ENCODE peak calls at places on chromosome 13, in four cellular contexts. One of them, this sample, is unnamed.

GRCh38 chr13:33310245-33311038 is 24.9 kb upstream of the STARD13 start:
- DNase-seq in adipocyte: no peak
- DNase-seq in CD4-positive, alpha-beta memory T cell: no peak
- DNase-seq in naive thymus-derived CD4-positive, alpha-beta T cell: no peak
- DNase-seq in this sample: no peak

GRCh38 chr13:51944428-51944827 is 66.8 kb downstream of the ATP7B start:
- DNase-seq in adipocyte: no peak
- DNase-seq in CD4-positive, alpha-beta memory T cell: no peak
- DNase-seq in naive thymus-derived CD4-positive, alpha-beta T cell: no peak
- DNase-seq in this sample: no peak

GRCh38 chr13:59494560-59494970 is 669.2 kb downstream of the DIAPH3 start:
- DNase-seq in adipocyte: peak; percentile 67
- DNase-seq in CD4-positive, alpha-beta memory T cell: no peak
- DNase-seq in naive thymus-derived CD4-positive, alpha-beta T cell: no peak
- DNase-seq in this sample: peak; percentile 93

GRCh38 chr13:75771818-75772217 is 135.7 kb downstream of the LMO7 start:
- DNase-seq in adipocyte: peak; percentile 82
- DNase-seq in CD4-positive, alpha-beta memory T cell: no peak
- DNase-seq in naive thymus-derived CD4-positive, alpha-beta T cell: no peak
- DNase-seq in this sample: peak; percentile 91

GRCh38 chr13:47679391-47679790 is 321.7 kb downstream of the SUCLA2 start:
- DNase-seq in adipocyte: no peak
- DNase-seq in CD4-positive, alpha-beta memory T cell: no peak
- DNase-seq in naive thymus-derived CD4-positive, alpha-beta T cell: no peak
- DNase-seq in this sample: peak; percentile 61

GRCh38 chr13:22893149-22893548 is 287.6 kb upstream of the SGCG start:
- DNase-seq in adipocyte: no peak
- DNase-seq in CD4-positive, alpha-beta memory T cell: no peak
- DNase-seq in naive thymus-derived CD4-positive, alpha-beta T cell: no peak
- DNase-seq in this sample: no peak

GRCh38 chr13:79085021-79085420 is 321.0 kb downstream of the RBM26 start:
- DNase-seq in adipocyte: no peak
- DNase-seq in CD4-positive, alpha-beta memory T cell: no peak
- DNase-seq in naive thymus-derived CD4-positive, alpha-beta T cell: no peak
- DNase-seq in this sample: no peak

GRCh38 chr13:73303858-73304257 is 245.1 kb downstream of the KLF5 start:
- DNase-seq in adipocyte: no peak
- DNase-seq in CD4-positive, alpha-beta memory T cell: no peak
- DNase-seq in naive thymus-derived CD4-positive, alpha-beta T cell: no peak
- DNase-seq in this sample: peak; percentile 62

GRCh38 chr13:102555914-102556553 is 40.8 kb upstream of the TPP2 start:
- DNase-seq in adipocyte: peak; percentile 68
- DNase-seq in CD4-positive, alpha-beta memory T cell: no peak
- DNase-seq in naive thymus-derived CD4-positive, alpha-beta T cell: peak; percentile 35
- DNase-seq in this sample: peak; percentile 10

GRCh38 chr13:54383604-54384003 is 1355.0 kb downstream of the OLFM4 start:
- DNase-seq in adipocyte: no peak
- DNase-seq in CD4-positive, alpha-beta memory T cell: no peak
- DNase-seq in naive thymus-derived CD4-positive, alpha-beta T cell: no peak
- DNase-seq in this sample: no peak

GRCh38 chr13:21149568-21149967 is 26.8 kb downstream of the SKA3 start:
- DNase-seq in adipocyte: no peak
- DNase-seq in CD4-positive, alpha-beta memory T cell: no peak
- DNase-seq in naive thymus-derived CD4-positive, alpha-beta T cell: no peak
- DNase-seq in this sample: peak; percentile 31

GRCh38 chr13:45368571-45368970 is 27.6 kb upstream of the TPT1 start:
- DNase-seq in adipocyte: no peak
- DNase-seq in CD4-positive, alpha-beta memory T cell: no peak
- DNase-seq in naive thymus-derived CD4-positive, alpha-beta T cell: no peak
- DNase-seq in this sample: no peak

GRCh38 chr13:35278917-35279316 is 197.6 kb downstream of the MAB21L1 start:
- DNase-seq in adipocyte: no peak
- DNase-seq in CD4-positive, alpha-beta memory T cell: no peak
- DNase-seq in naive thymus-derived CD4-positive, alpha-beta T cell: no peak
- DNase-seq in this sample: no peak

GRCh38 chr13:54162069-54162468 is 1133.5 kb downstream of the OLFM4 start:
- DNase-seq in adipocyte: no peak
- DNase-seq in CD4-positive, alpha-beta memory T cell: no peak
- DNase-seq in naive thymus-derived CD4-positive, alpha-beta T cell: no peak
- DNase-seq in this sample: no peak

GRCh38 chr13:75384881-75385707 is 96.9 kb downstream of the TBC1D4 start:
- DNase-seq in adipocyte: no peak
- DNase-seq in CD4-positive, alpha-beta memory T cell: no peak
- DNase-seq in naive thymus-derived CD4-positive, alpha-beta T cell: no peak
- DNase-seq in this sample: no peak

GRCh38 chr13:108957369-108958012 is 328.1 kb downstream of the MYO16 start:
- DNase-seq in adipocyte: peak; percentile 85
- DNase-seq in CD4-positive, alpha-beta memory T cell: no peak
- DNase-seq in naive thymus-derived CD4-positive, alpha-beta T cell: no peak
- DNase-seq in this sample: peak; percentile 83

GRCh38 chr13:105144020-105144419 is 1391.4 kb downstream of the EFNB2 start:
- DNase-seq in adipocyte: no peak
- DNase-seq in CD4-positive, alpha-beta memory T cell: no peak
- DNase-seq in naive thymus-derived CD4-positive, alpha-beta T cell: no peak
- DNase-seq in this sample: no peak

GRCh38 chr13:105135852-105136251 is 1399.6 kb downstream of the EFNB2 start:
- DNase-seq in adipocyte: peak; percentile 52
- DNase-seq in CD4-positive, alpha-beta memory T cell: no peak
- DNase-seq in naive thymus-derived CD4-positive, alpha-beta T cell: no peak
- DNase-seq in this sample: peak; percentile 41

GRCh38 chr13:105139048-105139379 is 1396.4 kb downstream of the EFNB2 start:
- DNase-seq in adipocyte: no peak
- DNase-seq in CD4-positive, alpha-beta memory T cell: no peak
- DNase-seq in naive thymus-derived CD4-positive, alpha-beta T cell: no peak
- DNase-seq in this sample: no peak

GRCh38 chr13:105142556-105142955 is 1392.9 kb downstream of the EFNB2 start:
- DNase-seq in adipocyte: no peak
- DNase-seq in CD4-positive, alpha-beta memory T cell: no peak
- DNase-seq in naive thymus-derived CD4-positive, alpha-beta T cell: no peak
- DNase-seq in this sample: no peak

GRCh38 chr13:105139380-105140285 is 1395.8 kb downstream of the EFNB2 start:
- DNase-seq in adipocyte: no peak
- DNase-seq in CD4-positive, alpha-beta memory T cell: peak; percentile 67
- DNase-seq in naive thymus-derived CD4-positive, alpha-beta T cell: peak; percentile 66
- DNase-seq in this sample: no peak
- H3K4me3 ChIP-seq in adipocyte: peak overlapping the region; percentile 77
- H3K4me3 ChIP-seq in CD4-positive, alpha-beta memory T cell: peak overlapping the region; percentile 49
- H3K4me3 ChIP-seq in naive thymus-derived CD4-positive, alpha-beta T cell: peak overlapping the region; percentile 63
- H3K4me3 ChIP-seq in this sample: peak overlapping the region; percentile 46

DNA sequence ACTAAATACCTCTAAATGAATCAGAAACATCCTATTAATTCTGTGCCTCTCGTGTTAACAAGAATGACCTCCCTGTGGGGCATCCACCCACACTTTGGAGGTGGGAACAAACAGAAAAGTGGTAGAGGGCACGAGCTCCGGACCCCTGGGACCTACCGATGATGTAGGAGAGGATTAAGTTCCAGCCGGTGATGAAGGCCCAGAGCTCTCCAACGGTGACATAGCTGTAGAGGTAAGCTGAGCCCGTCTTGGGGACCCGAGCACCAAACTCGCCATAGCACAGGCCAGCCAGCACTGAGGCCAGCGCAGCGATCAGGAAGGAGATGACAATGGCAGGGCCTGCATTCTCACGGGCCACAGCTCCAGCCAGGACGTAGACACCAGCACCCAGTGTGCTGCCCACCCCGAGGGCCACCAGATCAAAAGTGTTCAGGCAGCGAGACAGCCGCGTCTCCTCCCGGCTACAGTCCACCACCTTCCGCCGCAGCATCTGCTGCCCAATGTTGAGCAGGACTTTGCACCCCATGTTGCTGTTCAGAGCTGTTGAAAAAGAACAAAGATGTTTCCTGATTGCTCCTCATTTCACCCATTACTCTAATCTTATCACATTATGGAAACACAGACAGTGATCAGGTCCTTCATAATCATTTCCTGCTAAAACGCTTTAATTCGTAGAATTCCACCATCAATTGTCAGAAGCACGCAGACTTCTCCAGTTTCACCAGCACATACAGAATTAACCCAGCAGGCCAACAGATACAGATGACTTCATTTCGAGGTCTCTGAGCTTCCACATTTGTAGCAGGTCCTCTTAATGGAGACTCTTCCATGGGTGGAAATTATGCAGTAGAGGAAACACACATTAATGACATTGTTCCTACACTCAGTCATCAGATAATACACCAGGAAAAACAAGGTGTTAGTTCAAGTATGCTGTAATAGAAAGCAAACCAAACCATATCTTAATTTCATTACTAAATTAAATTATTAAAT is 59.5 kb downstream of the SLC7A1 start:
- DNase-seq in adipocyte: no peak
- DNase-seq in CD4-positive, alpha-beta memory T cell: no peak
- DNase-seq in naive thymus-derived CD4-positive, alpha-beta T cell: no peak
- DNase-seq in this sample: peak; percentile 49
- H3K36me3 ChIP-seq in adipocyte: peaks cover 19% of the 10 kb centered on the region
- H3K36me3 ChIP-seq in CD4-positive, alpha-beta memory T cell: peaks cover 22% of the 10 kb centered on the region
- H3K36me3 ChIP-seq in naive thymus-derived CD4-positive, alpha-beta T cell: peaks cover 31% of the 10 kb centered on the region
- H3K36me3 ChIP-seq in this sample: peaks cover 25% of the 10 kb centered on the region

DNA sequence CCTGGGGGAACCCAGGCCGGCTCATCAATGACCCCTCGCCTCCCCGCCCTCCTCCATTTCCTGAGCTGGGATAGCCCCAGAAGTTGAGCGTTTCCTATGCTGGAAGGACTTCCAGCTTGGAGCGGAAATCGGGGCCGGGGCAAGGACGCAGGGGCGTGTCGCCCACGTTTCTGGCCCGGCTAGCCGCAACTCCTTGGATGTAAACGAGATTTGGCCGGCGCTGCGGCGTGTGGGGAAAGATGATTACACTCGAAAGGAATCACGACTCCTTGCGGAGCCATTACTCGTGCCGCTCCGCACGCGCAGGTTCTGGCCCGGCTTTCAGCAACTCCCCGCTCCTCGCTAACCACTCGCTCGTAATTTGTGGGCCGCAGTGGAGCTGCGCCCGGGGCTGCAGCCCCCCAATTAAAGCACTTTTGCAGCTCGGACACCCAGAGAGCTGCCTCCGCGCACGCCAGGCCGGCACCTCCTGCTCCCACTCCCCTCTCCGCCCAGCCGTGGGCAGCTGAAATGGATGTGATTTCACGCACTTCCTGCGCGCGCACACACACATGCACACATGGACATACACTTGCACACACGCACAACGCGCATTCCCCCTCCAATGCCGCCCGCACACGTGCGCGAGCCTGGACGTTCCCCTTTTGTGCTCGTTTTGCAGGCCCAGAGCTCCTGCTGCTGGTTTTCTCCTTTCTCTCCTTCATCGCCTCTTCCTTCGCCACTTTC is 15.7 kb downstream of the ZIC5 start:
- DNase-seq in adipocyte: peak; percentile 33
- DNase-seq in CD4-positive, alpha-beta memory T cell: no peak
- DNase-seq in naive thymus-derived CD4-positive, alpha-beta T cell: peak; percentile 14
- DNase-seq in this sample: peak; percentile 23
- H3K4me3 ChIP-seq in adipocyte: peak overlapping the region; percentile 69
- H3K4me3 ChIP-seq in CD4-positive, alpha-beta memory T cell: no peak overlapping the region
- H3K4me3 ChIP-seq in naive thymus-derived CD4-positive, alpha-beta T cell: peak overlapping the region; percentile 24
- H3K4me3 ChIP-seq in this sample: peak overlapping the region; percentile 41

GRCh38 chr13:113001251-113002140 is 32.5 kb downstream of the MCF2L start:
- DNase-seq in adipocyte: peak; percentile 31
- DNase-seq in CD4-positive, alpha-beta memory T cell: no peak
- DNase-seq in naive thymus-derived CD4-positive, alpha-beta T cell: no peak
- DNase-seq in this sample: peak; percentile 4
- H3K36me3 ChIP-seq in adipocyte: no peaks in the 10 kb centered on the region
- H3K36me3 ChIP-seq in CD4-positive, alpha-beta memory T cell: no peaks in the 10 kb centered on the region
- H3K36me3 ChIP-seq in naive thymus-derived CD4-positive, alpha-beta T cell: no peaks in the 10 kb centered on the region
- H3K36me3 ChIP-seq in this sample: no peaks in the 10 kb centered on the region

GRCh38 chr13:57739089-57739488 is 107.5 kb downstream of the PCDH17 start:
- DNase-seq in adipocyte: no peak
- DNase-seq in CD4-positive, alpha-beta memory T cell: no peak
- DNase-seq in naive thymus-derived CD4-positive, alpha-beta T cell: no peak
- DNase-seq in this sample: no peak

GRCh38 chr13:57739791-57740190 is 108.2 kb downstream of the PCDH17 start:
- DNase-seq in adipocyte: no peak
- DNase-seq in CD4-positive, alpha-beta memory T cell: no peak
- DNase-seq in naive thymus-derived CD4-positive, alpha-beta T cell: no peak
- DNase-seq in this sample: peak; percentile 2

DNA sequence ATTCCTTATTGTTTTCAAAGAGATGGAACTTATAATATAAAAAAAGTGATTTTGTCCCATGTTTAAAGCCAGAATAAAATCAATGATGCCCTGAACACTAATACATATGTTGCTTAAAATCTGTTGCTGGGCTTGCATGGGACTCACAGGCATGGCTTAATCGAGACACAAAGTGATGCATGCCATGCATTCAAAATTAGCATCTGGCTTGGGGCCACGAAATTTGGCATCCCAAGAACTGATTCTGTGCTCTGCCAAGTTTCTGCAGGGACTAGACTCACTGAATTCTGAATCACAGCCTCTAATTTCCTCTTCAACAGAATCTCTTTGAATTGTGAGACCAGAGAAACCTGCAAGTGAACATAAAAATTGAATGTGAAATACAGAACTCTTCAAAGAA is 109.2 kb downstream of the PCDH17 start:
- DNase-seq in adipocyte: no peak
- DNase-seq in CD4-positive, alpha-beta memory T cell: no peak
- DNase-seq in naive thymus-derived CD4-positive, alpha-beta T cell: no peak
- DNase-seq in this sample: peak; percentile 31
- H3K4me3 ChIP-seq in adipocyte: no peak overlapping the region
- H3K4me3 ChIP-seq in CD4-positive, alpha-beta memory T cell: no peak overlapping the region
- H3K4me3 ChIP-seq in naive thymus-derived CD4-positive, alpha-beta T cell: no peak overlapping the region
- H3K4me3 ChIP-seq in this sample: no peak overlapping the region

DNA sequence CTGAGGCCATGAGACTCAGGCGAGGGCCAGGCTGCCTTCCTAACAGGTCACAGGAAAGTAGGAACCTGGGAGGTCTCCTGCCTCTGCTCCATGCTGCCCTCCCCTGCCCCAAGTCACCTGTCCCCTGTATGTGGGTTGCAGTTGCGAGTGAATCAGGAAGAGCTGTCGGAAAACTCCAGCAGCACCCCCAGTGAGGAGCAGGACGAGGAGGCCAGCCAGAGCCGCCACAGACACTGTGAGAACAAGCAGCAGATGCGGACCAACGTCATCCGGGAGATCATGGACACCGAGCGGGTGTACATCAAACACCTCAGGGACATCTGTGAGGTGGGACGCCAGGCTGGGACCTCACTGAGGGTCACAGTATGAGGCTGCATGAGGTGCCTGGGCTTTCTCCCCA is 22.8 kb upstream of the C1QTNF9 start:
- DNase-seq in adipocyte: no peak
- DNase-seq in CD4-positive, alpha-beta memory T cell: no peak
- DNase-seq in naive thymus-derived CD4-positive, alpha-beta T cell: no peak
- DNase-seq in this sample: no peak
- H3K36me3 ChIP-seq in adipocyte: peaks cover 15% of the 10 kb centered on the region
- H3K36me3 ChIP-seq in CD4-positive, alpha-beta memory T cell: peaks cover 90% of the 10 kb centered on the region
- H3K36me3 ChIP-seq in naive thymus-derived CD4-positive, alpha-beta T cell: peaks cover 99% of the 10 kb centered on the region
- H3K36me3 ChIP-seq in this sample: peaks cover 3% of the 10 kb centered on the region

This sample was measured in astrocyte.